ENCODE peak calls at places on chromosomes 6 and 20, in six cellular contexts. One of them, this sample, is unnamed.

GRCh38 chr20:47099093-47099492 is 204.4 kb downstream of the EYA2 start:
- DNase-seq in tibial nerve: no peak
- DNase-seq in iris pigment epithelial cell: no peak
- DNase-seq in HEK293T: no peak
- DNase-seq in H1: no peak
- DNase-seq in testis: no peak
- DNase-seq in this sample: no peak

GRCh38 chr6:110590821-110591351 is 114.5 kb upstream of the SLC22A16 start:
- DNase-seq in tibial nerve: no peak
- DNase-seq in iris pigment epithelial cell: peak; percentile 69
- DNase-seq in H1: no peak
- DNase-seq in testis: no peak
- DNase-seq in HEK293T: no peak
- DNase-seq in this sample: no peak

GRCh38 chr20:61173966-61174725 is 77.9 kb upstream of the CDH4 start:
- DNase-seq in tibial nerve: no peak
- DNase-seq in HEK293T: no peak
- DNase-seq in iris pigment epithelial cell: no peak
- DNase-seq in testis: no peak
- DNase-seq in H1: no peak
- DNase-seq in this sample: no peak

GRCh38 chr6:163780993-163781392 is 366.5 kb downstream of the QKI start:
- DNase-seq in tibial nerve: peak; percentile 55
- DNase-seq in testis: peak; percentile 34
- DNase-seq in H1: no peak
- DNase-seq in iris pigment epithelial cell: no peak
- DNase-seq in HEK293T: no peak
- DNase-seq in this sample: no peak

GRCh38 chr6:133890941-133891813 is 2.3 kb downstream of the TCF21 start:
- DNase-seq in iris pigment epithelial cell: no peak
- DNase-seq in H1: no peak
- DNase-seq in HEK293T: peak; percentile 59
- DNase-seq in testis: peak; percentile 57
- DNase-seq in tibial nerve: no peak
- DNase-seq in this sample: no peak

GRCh38 chr6:82248233-82248735 is 740 bp upstream of the IBTK start:
- DNase-seq in HEK293T: peak; percentile 10
- DNase-seq in tibial nerve: no peak
- DNase-seq in iris pigment epithelial cell: peak; percentile 65
- DNase-seq in testis: no peak
- DNase-seq in H1: no peak
- DNase-seq in this sample: no peak

GRCh38 chr20:16107172-16107870 is 465.9 kb downstream of the KIF16B start:
- DNase-seq in tibial nerve: no peak
- DNase-seq in iris pigment epithelial cell: no peak
- DNase-seq in testis: peak; percentile 32
- DNase-seq in H1: no peak
- DNase-seq in HEK293T: no peak
- DNase-seq in this sample: no peak

GRCh38 chr20:21161926-21162325 is 36.0 kb downstream of the KIZ start:
- DNase-seq in HEK293T: no peak
- DNase-seq in tibial nerve: no peak
- DNase-seq in H1: no peak
- DNase-seq in testis: no peak
- DNase-seq in iris pigment epithelial cell: no peak
- DNase-seq in this sample: no peak

GRCh38 chr6:107510108-107510507 is 20.2 kb downstream of the SOBP start:
- DNase-seq in testis: no peak
- DNase-seq in tibial nerve: no peak
- DNase-seq in H1: no peak
- DNase-seq in iris pigment epithelial cell: no peak
- DNase-seq in HEK293T: no peak
- DNase-seq in this sample: no peak

GRCh38 chr6:5737460-5737859 is 269.3 kb downstream of the NRN1 start:
- DNase-seq in H1: no peak
- DNase-seq in tibial nerve: no peak
- DNase-seq in HEK293T: no peak
- DNase-seq in iris pigment epithelial cell: no peak
- DNase-seq in testis: no peak
- DNase-seq in this sample: no peak

GRCh38 chr6:110482774-110483400 is 6.5 kb upstream of the SLC22A16 start:
- DNase-seq in iris pigment epithelial cell: peak; percentile 14
- DNase-seq in tibial nerve: no peak
- DNase-seq in testis: no peak
- DNase-seq in HEK293T: no peak
- DNase-seq in H1: no peak
- DNase-seq in this sample: no peak